ENCODE peak calls at places on chromosomes 11 and 22, in ten cellular contexts. O is GM20000, L is colonic mucosa, W is keratinocyte, K is H9, G is AG10803, F is endothelial cell, V is upper lobe of left lung, B is left ventricle myocardium inferior, P is AG09319. A is an unnamed sample.

GRCh38 chr22:50641696-50642607 is 14.0 kb upstream of the ARSA start:
- DNase-seq in O (no peak), L (no peak), W (no peak), K (peak), G (peak), F (no peak), V (peak), B (no peak), P (no peak), A (no peak)

GRCh38 chr11:122682464-122682863 is 26.9 kb downstream of the UBASH3B start:
- DNase-seq in O (no peak), L (no peak), W (no peak), K (no peak), G (no peak), F (no peak), V (no peak), B (no peak), P (no peak), A (no peak)

GRCh38 chr22:26691377-26691716 is 34.0 kb downstream of the MIAT start:
- DNase-seq in O (no peak), L (no peak), W (no peak), K (no peak), G (no peak), F (no peak), V (no peak), B (no peak), P (no peak), A (no peak)

GRCh38 chr11:130522284-130522961 is 74.0 kb downstream of the ADAMTS15 start:
- DNase-seq in O (no peak), L (peak), W (peak), K (peak), G (peak), F (no peak), V (peak), B (peak), P (peak), A (no peak)

GRCh38 chr11:74449369-74449931 is 17.9 kb downstream of the KCNE3 start:
- DNase-seq in O (peak), L (peak), W (peak), K (peak), G (peak), F (peak), V (no peak), B (no peak), P (peak), A (peak)

GRCh38 chr11:60878245-60879101 is 11.1 kb downstream of the ZP1 start:
- DNase-seq in O (no peak), L (no peak), W (no peak), K (no peak), G (no peak), F (no peak), V (no peak), B (no peak), P (no peak), A (no peak)

GRCh38 chr11:133078591-133079179 is 453.6 kb downstream of the OPCML start:
- DNase-seq in O (peak), L (no peak), W (no peak), K (peak), G (peak), F (peak), V (no peak), B (no peak), P (no peak), A (peak)

GRCh38 chr11:67301951-67302516 is 1.3 kb upstream of the SSH3 start:
- DNase-seq in O (no peak), L (peak), W (no peak), K (peak), G (peak), F (no peak), V (peak), B (peak), P (no peak), A (no peak)

GRCh38 chr11:17574799-17575144 is 27.7 kb downstream of the OTOG start:
- DNase-seq in O (no peak), L (peak), W (no peak), K (no peak), G (no peak), F (no peak), V (no peak), B (no peak), P (no peak), A (no peak)

GRCh38 chr22:37126383-37126782 is 16.9 kb upstream of the TMPRSS6 start:
- DNase-seq in O (no peak), L (no peak), W (no peak), K (peak), G (no peak), F (no peak), V (no peak), B (no peak), P (no peak), A (no peak)

GRCh38 chr11:20671856-20672546 is 2.6 kb downstream of the NELL1 start:
- DNase-seq in O (peak), L (no peak), W (no peak), K (no peak), G (no peak), F (no peak), V (no peak), B (no peak), P (no peak), A (peak)
- TF ChIP-seq CTCF in O (no peak), L (no peak), W (peak), K (peak), G (no peak), F (no peak), V (no peak), B (no peak), P (no peak), A (peak)

GRCh38 chr22:19559324-19559811 is 35.2 kb upstream of the CLDN5 start:
- DNase-seq in O (no peak), L (no peak), W (no peak), K (peak), G (no peak), F (no peak), V (no peak), B (no peak), P (no peak), A (no peak)
- TF ChIP-seq CTCF in O (no peak), L (no peak), W (peak), K (peak), G (no peak), F (no peak), V (no peak), B (no peak), P (no peak), A (no peak)

DNA sequence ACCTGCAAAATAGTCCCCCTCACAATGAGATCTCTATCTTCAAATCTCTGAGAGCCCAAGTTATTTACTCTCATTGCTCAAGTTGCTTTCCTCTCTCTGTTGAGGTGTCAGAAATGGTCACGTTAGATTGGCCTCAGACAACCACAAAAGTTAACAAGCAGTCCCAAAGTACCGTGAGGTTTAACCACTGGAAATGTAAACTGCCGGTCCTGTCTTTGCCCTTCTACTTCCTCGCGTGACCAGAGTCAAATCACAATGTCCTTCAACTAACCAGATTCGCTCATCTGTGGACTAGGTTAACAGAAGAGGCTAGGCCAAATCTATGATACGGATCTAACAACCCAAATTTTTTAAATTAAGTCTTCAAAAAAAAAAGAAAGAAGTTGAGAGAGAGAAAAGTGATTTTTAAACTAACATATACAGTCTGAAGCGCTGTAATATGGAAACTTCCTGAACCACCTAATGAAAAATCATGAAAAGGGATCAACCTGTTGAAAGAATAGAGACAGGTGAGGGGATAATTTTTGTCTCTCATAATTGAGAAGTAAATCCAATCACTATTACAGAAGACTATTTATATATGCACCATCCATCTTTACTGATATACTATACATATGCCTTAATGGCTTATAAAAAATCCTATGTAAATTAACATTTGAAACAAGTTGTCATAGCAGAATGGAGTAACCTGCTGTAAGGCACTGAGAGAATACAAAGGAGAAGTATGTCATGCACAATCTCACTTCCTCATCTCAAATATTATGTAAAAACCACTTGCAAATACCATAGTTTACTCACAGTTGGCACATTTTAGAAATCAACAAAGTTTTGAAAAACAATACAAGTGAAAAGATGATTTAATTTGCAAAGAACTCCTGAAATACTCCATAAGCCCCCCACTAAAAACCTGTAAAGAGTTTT is 3.3 kb upstream of the JAML start:
- DNase-seq in O (peak), L (no peak), W (no peak), K (no peak), G (no peak), F (no peak), V (no peak), B (no peak), P (no peak), A (no peak)
- TF ChIP-seq CTCF in O (no peak), L (no peak), W (no peak), K (no peak), G (no peak), F (no peak), V (no peak), B (no peak), P (no peak), A (no peak)

GRCh38 chr22:17121235-17122195 is at the start of gene TMEM121B:
- DNase-seq in O (no peak), L (no peak), W (no peak), K (peak), G (peak), F (peak), V (peak), B (peak), P (peak), A (no peak)
- TF ChIP-seq CTCF in O (no peak), L (no peak), W (no peak), K (no peak), G (no peak), F (no peak), V (no peak), B (no peak), P (no peak), A (no peak)

A was measured in GM13977.